ENCODE peak calls at places on chromosomes 11 and 22, in five cellular contexts. H is heart right ventricle, G is neural progenitor cell, C is hepatocyte, W is tibial nerve. P is an unnamed sample.

GRCh38 chr11:33695051-33695566 is 5.5 kb downstream of the C11orf91 start:
- DNase-seq in H (no peak), G (no peak), C (no peak), W (no peak), P (no peak)

GRCh38 chr22:27990879-27991278 is 71.8 kb upstream of the PITPNB start:
- DNase-seq in H (peak; percentile 58), G (peak; percentile 84), C (peak; percentile 51), W (peak; percentile 67), P (no peak)

GRCh38 chr11:20010106-20010860 is 150.0 kb downstream of the DBX1 start:
- DNase-seq in H (no peak), G (no peak), C (no peak), W (no peak), P (no peak)

GRCh38 chr11:13137778-13138400 is 128.8 kb downstream of the RASSF10 start:
- DNase-seq in H (no peak), G (no peak), C (no peak), W (no peak), P (no peak)

GRCh38 chr11:59791639-59792038 is 18.9 kb downstream of the MRPL16 start:
- DNase-seq in H (no peak), G (no peak), C (no peak), W (no peak), P (no peak)

GRCh38 chr11:115616941-115617340 is 112.7 kb upstream of the CADM1 start:
- DNase-seq in H (peak; percentile 42), G (no peak), C (no peak), W (no peak), P (peak; percentile 41)

GRCh38 chr22:39021552-39022250 is 774 bp downstream of the APOBEC3D start:
- DNase-seq in H (no peak), G (no peak), C (no peak), W (no peak), P (no peak)

GRCh38 chr22:43860831-43861230 is 1.5 kb downstream of the SULT4A1 start:
- DNase-seq in H (no peak), G (no peak), C (no peak), W (no peak), P (no peak)

GRCh38 chr11:27213232-27213660 is 149.8 kb downstream of the CCDC34 start:
- DNase-seq in H (peak; percentile 21), G (peak; percentile 52), C (peak; percentile 45), W (no peak), P (peak; percentile 79)

GRCh38 chr11:128349650-128350296 is 237.6 kb downstream of the ETS1 start:
- DNase-seq in H (no peak), G (no peak), C (no peak), W (no peak), P (no peak)

GRCh38 chr11:30420233-30420787 is 97.4 kb downstream of the ARL14EP start:
- DNase-seq in H (no peak), G (no peak), C (no peak), W (no peak), P (no peak)

GRCh38 chr22:44102121-44102520 is 78.0 kb downstream of the PARVB start:
- DNase-seq in H (no peak), G (no peak), C (no peak), W (no peak), P (no peak)

GRCh38 chr11:118658372-118659313 is 20.8 kb downstream of the TREH start:
- DNase-seq in H (no peak), G (no peak), C (no peak), W (no peak), P (no peak)

GRCh38 chr11:109865558-109866186 is 227.5 kb upstream of the ZC3H12C start:
- DNase-seq in H (peak; percentile 11), G (no peak), C (no peak), W (no peak), P (no peak)

GRCh38 chr11:44321059-44321458 is 11.1 kb upstream of the ALX4 start:
- DNase-seq in H (no peak), G (no peak), C (no peak), W (no peak), P (no peak)

GRCh38 chr11:123576501-123576900 is 77.9 kb downstream of the SCN3B start:
- DNase-seq in H (no peak), G (no peak), C (no peak), W (no peak), P (no peak)

GRCh38 chr11:106917973-106918372 is 100.3 kb downstream of the GUCY1A2 start:
- DNase-seq in H (no peak), G (peak; percentile 24), C (no peak), W (no peak), P (no peak)

GRCh38 chr11:125626381-125626950 is 1.5 kb downstream of the CHEK1 start:
- DNase-seq in H (no peak), G (no peak), C (no peak), W (no peak), P (no peak)

GRCh38 chr22:45999379-45999971 is 22.5 kb upstream of the WNT7B start:
- DNase-seq in H (no peak), G (no peak), C (no peak), W (no peak), P (no peak)

GRCh38 chr11:122733301-122733686 is 77.8 kb downstream of the UBASH3B start:
- DNase-seq in H (peak; percentile 59), G (no peak), C (no peak), W (peak; percentile 55), P (peak; percentile 68)

GRCh38 chr11:121842186-121842585 is 273.8 kb downstream of the BLID start:
- DNase-seq in H (no peak), G (peak; percentile 69), C (no peak), W (no peak), P (no peak)

GRCh38 chr11:57775474-57775873 is 13.9 kb downstream of the CTNND1 start:
- DNase-seq in H (peak; percentile 68), G (no peak), C (no peak), W (peak; percentile 27), P (no peak)

GRCh38 chr11:109945626-109946321 is 147.4 kb upstream of the ZC3H12C start:
- DNase-seq in H (no peak), G (no peak), C (no peak), W (no peak), P (no peak)

GRCh38 chr11:13486926-13487660 is 8.7 kb downstream of the PTH start:
- DNase-seq in H (peak; percentile 47), G (peak; percentile 73), C (peak; percentile 44), W (no peak), P (no peak)

GRCh38 chr11:109963101-109963500 is 130.1 kb upstream of the ZC3H12C start:
- DNase-seq in H (no peak), G (peak; percentile 9), C (no peak), W (no peak), P (no peak)

GRCh38 chr22:20422965-20423635 is 14.5 kb downstream of the SCARF2 start:
- DNase-seq in H (peak; percentile 72), G (no peak), C (peak; percentile 15), W (no peak), P (no peak)

GRCh38 chr11:13368041-13368446 is 90.5 kb downstream of the BMAL1 start:
- DNase-seq in H (no peak), G (no peak), C (no peak), W (no peak), P (no peak)

GRCh38 chr11:80722616-80723015 is 1281.8 kb upstream of the TENM4 start:
- DNase-seq in H (no peak), G (no peak), C (peak; percentile 28), W (no peak), P (no peak)

DNA sequence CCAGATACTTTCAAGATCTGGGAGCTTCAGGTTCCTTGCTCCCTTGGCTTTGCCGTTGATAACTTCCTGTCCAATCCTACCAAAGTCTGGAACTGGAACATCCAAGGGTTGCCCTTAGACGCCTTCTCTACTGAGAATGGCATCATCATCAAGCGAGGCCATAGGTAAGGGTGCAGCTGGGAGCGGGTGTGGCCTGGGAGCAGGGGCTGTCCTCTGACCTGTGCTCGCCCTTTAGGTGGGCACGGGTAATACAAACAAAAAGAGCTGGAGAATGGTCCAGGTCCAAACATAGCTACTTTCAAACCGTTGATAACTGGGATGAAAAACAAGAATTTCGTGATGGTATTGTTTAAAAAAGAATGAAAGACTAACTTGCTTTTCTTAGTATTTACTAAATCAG is 25.0 kb downstream of the CASP12 start:
- DNase-seq in H (no peak), G (no peak), C (no peak), W (no peak), P (no peak)
- TF ChIP-seq CTCF in H (no peak), G (no peak), C (no peak), W (no peak), P (peak; percentile 9)

GRCh38 chr11:75238595-75239245 is 1.9 kb upstream of the TPBGL start:
- DNase-seq in H (no peak), G (no peak), C (no peak), W (no peak), P (no peak)

GRCh38 chr11:75241906-75242644 is 1.5 kb downstream of the TPBGL start:
- DNase-seq in H (no peak), G (no peak), C (no peak), W (no peak), P (no peak)

GRCh38 chr11:75240381-75241035 is at the start of gene TPBGL:
- DNase-seq in H (no peak), G (peak; percentile 70), C (peak; percentile 30), W (no peak), P (no peak)

GRCh38 chr11:75241036-75241905 is 697 bp downstream of the TPBGL start:
- DNase-seq in H (peak; percentile 78), G (peak; percentile 95), C (peak; percentile 94), W (peak; percentile 72), P (peak; percentile 34)

GRCh38 chr11:75239551-75240290 is 853 bp upstream of the TPBGL start:
- DNase-seq in H (no peak), G (no peak), C (no peak), W (no peak), P (no peak)
- H3K27me3 ChIP-seq in H (peaks cover 60% of the 10 kb centered on the region), G (peaks cover 77% of the 10 kb centered on the region), C (peaks cover 63% of the 10 kb centered on the region), W (peaks cover 34% of the 10 kb centered on the region), P (peaks cover 52% of the 10 kb centered on the region)

GRCh38 chr11:130427581-130428211 is 713 bp downstream of the ADAMTS8 start:
- DNase-seq in H (no peak), G (peak; percentile 74), C (peak; percentile 38), W (no peak), P (no peak)
- H3K27ac ChIP-seq in H (no peak overlapping the region), G (no peak overlapping the region), C (no peak overlapping the region), W (no peak overlapping the region), P (no peak overlapping the region)

DNA sequence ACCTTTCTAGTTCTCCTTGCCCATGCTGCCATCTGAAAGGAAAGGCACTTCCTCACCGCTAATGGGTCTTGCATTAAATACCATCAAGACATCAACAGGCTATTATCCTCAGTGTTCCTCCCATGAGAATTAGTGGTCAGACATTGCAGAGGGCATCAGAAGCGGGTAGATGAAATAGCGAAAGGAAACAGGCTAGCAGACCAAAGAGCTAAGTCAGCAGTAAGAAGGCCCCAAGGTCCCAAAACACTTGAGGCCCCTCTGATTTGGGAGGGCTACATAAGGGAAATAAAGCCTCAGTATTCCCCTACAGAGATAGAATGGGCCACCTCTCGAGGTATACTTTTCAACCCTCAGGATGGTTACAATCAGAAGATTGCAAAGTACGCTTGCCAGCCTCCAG is 12.9 kb downstream of the KCNJ11 start:
- DNase-seq in H (no peak), G (no peak), C (no peak), W (no peak), P (no peak)
- TF ChIP-seq CTCF in H (no peak), G (no peak), C (no peak), W (no peak), P (no peak)

P was measured in AG04450.